ENCODE peak calls at places on chromosomes 4 and X, in five cellular contexts. V is GM12892; O is stimulated activated CD8-positive, alpha-beta memory T cell treated with anti-CD3 and anti-CD28 coated beads, Interleukin-7, amount 100 ng/mL, for 24 hours; P is endothelial cell; J is EL. L is an unnamed sample.

GRCh38 chr4:129929052-129929451 is 833.1 kb downstream of the C4orf33 start:
- DNase-seq in V (no peak), J (peak), P (peak), O (no peak), L (no peak)

GRCh38 chrX:69282893-69283690 is 117.8 kb upstream of the PJA1 start:
- DNase-seq in J (no peak), P (no peak), V (no peak), O (no peak), L (no peak)

GRCh38 chr4:105709081-105709450 is 482 bp downstream of the GSTCD start:
- DNase-seq in P (peak), V (peak), J (peak), O (no peak), L (peak)

GRCh38 chr4:158193171-158193749 is 17.0 kb upstream of the TMEM144 start:
- DNase-seq in O (no peak), V (no peak), P (no peak), J (peak), L (peak)

GRCh38 chr4:7727727-7728126 is 211.9 kb downstream of the AFAP1 start:
- DNase-seq in J (peak), V (no peak), P (no peak), O (no peak), L (no peak)

GRCh38 chr4:185115827-185116232 is 27.2 kb upstream of the SLC25A4 start:
- DNase-seq in O (no peak), P (no peak), J (no peak), V (no peak), L (peak)

GRCh38 chr4:114236370-114236769 is 256.9 kb upstream of the ARSJ start:
- DNase-seq in O (no peak), J (no peak), V (no peak), P (no peak), L (no peak)

GRCh38 chrX:39475372-39475771 is 622.4 kb downstream of the BCOR start:
- DNase-seq in V (no peak), P (no peak), O (no peak), J (no peak), L (no peak)

GRCh38 chr4:159010563-159011260 is 92.2 kb upstream of the RAPGEF2 start:
- DNase-seq in J (peak), P (no peak), V (no peak), O (no peak), L (peak)

GRCh38 chrX:131821945-131822622 is 201.0 kb upstream of the STK26 start:
- DNase-seq in P (no peak), V (no peak), O (no peak), J (no peak), L (no peak)

GRCh38 chrX:140817943-140818342 is 108.4 kb downstream of the LINC00632 start:
- DNase-seq in P (peak), J (peak), V (no peak), O (no peak), L (peak)

GRCh38 chr4:72971572-72971971 is 97.9 kb downstream of the COX18 start:
- DNase-seq in P (no peak), O (no peak), J (peak), V (no peak), L (peak)

GRCh38 chr4:143438710-143439109 is 74.8 kb upstream of the SMARCA5 start:
- DNase-seq in J (peak), P (no peak), O (no peak), V (no peak), L (no peak)

GRCh38 chr4:165537028-165537648 is 158.3 kb downstream of the CPE start:
- DNase-seq in V (no peak), O (no peak), P (peak), J (peak), L (peak)

GRCh38 chrX:100931218-100931924 is 2.7 kb upstream of the XKRX start:
- DNase-seq in P (no peak), J (no peak), O (no peak), V (no peak), L (no peak)

GRCh38 chrX:95675011-95675410 is 1009.6 kb upstream of the DIAPH2 start:
- DNase-seq in O (no peak), J (no peak), V (no peak), P (no peak), L (no peak)

GRCh38 chrX:149010899-149011224 is 494.2 kb downstream of the IDS start:
- DNase-seq in P (no peak), J (no peak), O (no peak), V (no peak), L (no peak)

GRCh38 chr4:47668810-47669408 is 169.0 kb downstream of the CORIN start:
- DNase-seq in P (peak), O (no peak), J (peak), V (peak), L (peak)

GRCh38 chrX:122579521-122579920 is 604.6 kb upstream of the GRIA3 start:
- DNase-seq in P (no peak), J (peak), O (no peak), V (no peak), L (no peak)

GRCh38 chrX:94831364-94831763 is 1157.4 kb downstream of the FAM133A start:
- DNase-seq in P (no peak), J (no peak), V (no peak), O (no peak), L (peak)

GRCh38 chr4:144611850-144612249 is 34.1 kb upstream of the HHIP start:
- DNase-seq in J (peak), V (peak), O (no peak), P (peak), L (peak)

GRCh38 chrX:119502727-119503483 is 34.7 kb downstream of the SLC25A5 start:
- DNase-seq in J (peak), V (no peak), P (no peak), O (no peak), L (no peak)

GRCh38 chr4:143341186-143341755 is 4.6 kb downstream of the GAB1 start:
- DNase-seq in O (no peak), V (no peak), J (no peak), P (no peak), L (no peak)

GRCh38 chr4:11105715-11106114 is 323.0 kb downstream of the HS3ST1 start:
- DNase-seq in J (no peak), P (no peak), V (no peak), O (no peak), L (no peak)

GRCh38 chrX:9902651-9903050 is 64.5 kb upstream of the CLDN34 start:
- DNase-seq in J (peak), O (no peak), V (no peak), P (no peak), L (no peak)

GRCh38 chrX:53422915-53423268 is 219 bp downstream of the RIBC1 start:
- DNase-seq in V (no peak), O (no peak), J (no peak), P (no peak), L (no peak)

GRCh38 chr4:21134994-21135393 is 434.7 kb downstream of the PACRGL start:
- DNase-seq in P (peak), V (no peak), J (peak), O (no peak), L (peak)

GRCh38 chrX:148871422-148872152 is 371.2 kb downstream of the AFF2 start:
- DNase-seq in V (no peak), P (no peak), O (no peak), J (peak), L (no peak)

GRCh38 chr4:37320518-37321235 is 76.1 kb downstream of the NWD2 start:
- DNase-seq in P (no peak), J (no peak), O (no peak), V (no peak), L (no peak)

GRCh38 chr4:40672528-40673522 is 43.2 kb upstream of the RBM47 start:
- DNase-seq in J (peak), P (no peak), V (peak), O (peak), L (peak)

GRCh38 chrX:18889346-18889745 is 94.6 kb downstream of the PHKA2 start:
- DNase-seq in O (no peak), J (no peak), V (no peak), P (no peak), L (no peak)

GRCh38 chr4:54819044-54819443 is 161.3 kb downstream of the KIT start:
- DNase-seq in J (no peak), V (no peak), O (no peak), P (no peak), L (no peak)

GRCh38 chrX:86039625-86040568 is 7.5 kb downstream of the CHM start:
- DNase-seq in O (no peak), V (no peak), P (no peak), J (no peak), L (no peak)